ENCODE peak calls at places on chromosomes 4 and X, in five cellular contexts. L, F, J, O and P are unnamed samples.

GRCh38 chr4:71855944-71856343 is 72.1 kb upstream of the GC start:
- DNase-seq in O (no peak), L (no peak), F (no peak), J (no peak), P (no peak)

GRCh38 chrX:15471016-15471415 is 22.1 kb downstream of the PIR start:
- DNase-seq in L (peak; percentile 43), J (peak; percentile 54), O (peak; percentile 40), F (peak; percentile 64), P (no peak)

GRCh38 chr4:61375316-61375715 is 175.2 kb downstream of the ADGRL3 start:
- DNase-seq in L (no peak), O (no peak), F (no peak), J (no peak), P (no peak)

GRCh38 chr4:5712517-5712916 is 1.5 kb downstream of the EVC start:
- DNase-seq in F (peak; percentile 37), J (no peak), L (no peak), O (no peak), P (no peak)

GRCh38 chr4:76213415-76214268 is at the start of gene SCARB2:
- DNase-seq in F (peak; percentile 85), J (peak; percentile 69), L (peak; percentile 40), O (peak; percentile 84), P (peak; percentile 39)

GRCh38 chr4:89403826-89404225 is 96.2 kb upstream of the GPRIN3 start:
- DNase-seq in F (no peak), O (no peak), L (no peak), J (no peak), P (no peak)

GRCh38 chr4:36243355-36244256 is 708 bp downstream of the ARAP2 start:
- DNase-seq in F (peak; percentile 16), O (peak; percentile 40), L (peak; percentile 28), J (no peak), P (no peak)

GRCh38 chr4:56908206-56909082 is 744 bp downstream of the REST start:
- DNase-seq in O (peak; percentile 49), F (peak; percentile 65), J (peak; percentile 68), L (no peak), P (peak; percentile 8)

GRCh38 chr4:88158360-88159136 is at the start of gene ABCG2:
- DNase-seq in L (no peak), J (peak; percentile 24), O (peak; percentile 46), F (peak; percentile 46), P (no peak)